ENCODE peak calls at places on chromosomes 5 and 9, in five cellular contexts. I, L, H, W and C are unnamed samples.

GRCh38 chr9:73080110-73080683 is 71.5 kb upstream of the ANXA1 start:
- DNase-seq in I (no peak), L (no peak), H (no peak), W (no peak), C (no peak)

GRCh38 chr5:36685631-36686147 is 79.3 kb downstream of the SLC1A3 start:
- DNase-seq in I (no peak), L (no peak), H (no peak), W (peak), C (no peak)

GRCh38 chr9:128887914-128888350 is 6.0 kb downstream of the LRRC8A start:
- DNase-seq in I (no peak), L (no peak), H (no peak), W (no peak), C (no peak)

GRCh38 chr5:135457424-135458071 is 5.4 kb upstream of the TIFAB start:
- DNase-seq in I (peak), L (peak), H (peak), W (peak), C (no peak)

GRCh38 chr5:132473019-132473531 is 17.5 kb downstream of the IRF1 start:
- DNase-seq in I (no peak), L (no peak), H (no peak), W (peak), C (no peak)

GRCh38 chr5:68279960-68280359 is 64.4 kb downstream of the PIK3R1 start:
- DNase-seq in I (no peak), L (no peak), H (no peak), W (no peak), C (no peak)

GRCh38 chr5:169174923-169175322 is 126.0 kb downstream of the SLIT3 start:
- DNase-seq in I (no peak), L (no peak), H (no peak), W (no peak), C (no peak)

GRCh38 chr9:893843-894420 is 52.4 kb downstream of the DMRT1 start:
- DNase-seq in I (peak), L (peak), H (peak), W (peak), C (no peak)

GRCh38 chr9:32807217-32807616 is 23.9 kb downstream of the TMEM215 start:
- DNase-seq in I (no peak), L (no peak), H (no peak), W (no peak), C (no peak)

GRCh38 chr5:143140492-143141231 is 262.8 kb downstream of the NR3C1 start:
- DNase-seq in I (no peak), L (no peak), H (no peak), W (peak), C (no peak)

GRCh38 chr9:34541540-34541939 is 18.8 kb upstream of the ENHO start:
- DNase-seq in I (no peak), L (no peak), H (peak), W (no peak), C (no peak)

GRCh38 chr5:64690417-64691151 is at the start of gene SHISAL2B:
- DNase-seq in I (no peak), L (no peak), H (no peak), W (no peak), C (no peak)

GRCh38 chr5:117794847-117795246 is 1193.5 kb downstream of the DTWD2 start:
- DNase-seq in I (no peak), L (peak), H (no peak), W (no peak), C (no peak)

GRCh38 chr9:98240475-98240874 is 15.0 kb downstream of the TBC1D2 start:
- DNase-seq in I (no peak), L (no peak), H (no peak), W (no peak), C (no peak)

GRCh38 chr9:16612627-16613026 is 257.8 kb downstream of the BNC2 start:
- DNase-seq in I (no peak), L (peak), H (no peak), W (no peak), C (no peak)

GRCh38 chr5:55620009-55620770 is 85.4 kb upstream of the PLPP1 start:
- DNase-seq in I (no peak), L (no peak), H (no peak), W (no peak), C (no peak)

GRCh38 chr5:55622460-55622859 is 87.7 kb upstream of the PLPP1 start:
- DNase-seq in I (no peak), L (peak), H (no peak), W (no peak), C (no peak)

GRCh38 chr5:55621218-55621617 is 86.5 kb upstream of the PLPP1 start:
- DNase-seq in I (no peak), L (peak), H (no peak), W (no peak), C (no peak)

GRCh38 chr5:55618318-55618717 is 83.6 kb upstream of the PLPP1 start:
- DNase-seq in I (no peak), L (no peak), H (no peak), W (no peak), C (no peak)

DNA sequence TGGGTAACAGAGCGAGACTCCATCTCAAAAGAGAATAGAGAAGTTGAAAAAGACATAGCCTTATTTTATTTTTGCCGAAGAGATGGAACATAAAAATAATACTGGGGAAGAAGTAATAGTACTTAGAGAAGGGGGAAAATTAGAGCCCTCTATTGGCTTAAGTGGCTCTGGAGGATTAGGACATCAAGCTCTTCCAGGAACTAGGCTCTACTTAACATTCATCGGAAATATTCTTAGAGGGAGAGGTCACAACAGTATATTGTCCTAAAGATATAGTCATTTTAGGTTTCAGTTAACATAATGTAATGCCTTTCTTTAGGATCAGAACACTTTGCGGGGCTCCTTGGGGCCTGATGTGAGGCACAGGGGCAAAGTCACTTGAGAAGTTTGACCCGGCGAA is 86.0 kb upstream of the PLPP1 start:
- DNase-seq in I (no peak), L (no peak), H (no peak), W (no peak), C (no peak)
- H3K27ac ChIP-seq in I (no peak), L (peak), H (no peak), W (no peak), C (peak)

GRCh38 chr5:80961376-80962281 is 1.5 kb downstream of the RASGRF2 start:
- DNase-seq in I (no peak), L (peak), H (no peak), W (no peak), C (no peak)

GRCh38 chr5:80958611-80959010 is 1.6 kb upstream of the RASGRF2 start:
- DNase-seq in I (no peak), L (no peak), H (no peak), W (no peak), C (no peak)

GRCh38 chr5:80960531-80961375 is 590 bp downstream of the RASGRF2 start:
- DNase-seq in I (no peak), L (peak), H (peak), W (no peak), C (no peak)

GRCh38 chr5:80959138-80959537 is 1.0 kb upstream of the RASGRF2 start:
- DNase-seq in I (no peak), L (no peak), H (no peak), W (no peak), C (no peak)

GRCh38 chr5:80959768-80960442 is at the start of gene RASGRF2:
- DNase-seq in I (no peak), L (peak), H (peak), W (peak), C (no peak)
- TF ChIP-seq POLR2A in I (no peak), L (no peak), H (peak), W (no peak), C (no peak)

GRCh38 chr9:87395804-87396458 is 101.7 kb upstream of the DAPK1 start:
- DNase-seq in I (no peak), L (no peak), H (no peak), W (peak), C (no peak)
- H3K27ac ChIP-seq in I (no peak), L (no peak), H (no peak), W (peak), C (no peak)

GRCh38 chr9:104747565-104748358 is at the start of gene NIPSNAP3A:
- DNase-seq in I (peak), L (peak), H (peak), W (peak), C (no peak)
- TF ChIP-seq POLR2A in I (peak), L (peak), H (peak), W (peak), C (peak)

GRCh38 chr9:120574473-120574872 is 5.5 kb downstream of the CDK5RAP2 start:
- DNase-seq in I (no peak), L (no peak), H (no peak), W (no peak), C (no peak)
- H3K27ac ChIP-seq in I (no peak), L (no peak), H (no peak), W (no peak), C (no peak)